ENCODE peak calls at places on chromosomes 4 and X, in nine cellular contexts. H is hypothalamus, A is ascending aorta, X is IMR-90, P is DMS79 treated with DMSO at 0.1 percent for 48 hours, K is NCI-H510A treated with DMSO at 0.1 percent for 48 hours, L is EH, B is colonic mucosa, D is M059J. Q is an unnamed sample.

GRCh38 chr4:137735561-137736104 is 203.3 kb upstream of the PCDH18 start:
- DNase-seq in L (no peak), X (no peak), K (no peak), A (no peak), P (no peak), D (peak; percentile 2), H (no peak), B (no peak), Q (no peak)

GRCh38 chrX:107726809-107727534 is 48.6 kb downstream of the TSC22D3 start:
- DNase-seq in A (no peak), L (no peak), H (no peak), X (no peak), P (no peak), B (no peak), D (no peak), K (peak; percentile 74), Q (no peak)

GRCh38 chrX:69523314-69523713 is 19.2 kb downstream of the NALF2 start:
- DNase-seq in D (no peak), K (no peak), A (no peak), X (no peak), B (no peak), H (no peak), L (no peak), P (peak; percentile 66), Q (no peak)

GRCh38 chr4:15753786-15754185 is 24.3 kb upstream of the CD38 start:
- DNase-seq in D (peak; percentile 73), H (no peak), K (no peak), B (no peak), X (peak; percentile 6), P (no peak), L (peak; percentile 52), A (no peak), Q (no peak)

GRCh38 chr4:57074753-57075152 is 35.4 kb downstream of the IGFBP7 start:
- DNase-seq in L (peak; percentile 97), D (peak; percentile 76), K (no peak), H (no peak), X (peak; percentile 88), P (no peak), B (no peak), A (no peak), Q (peak; percentile 84)

GRCh38 chr4:104330125-104330524 is 164.6 kb downstream of the CXXC4 start:
- DNase-seq in X (no peak), B (no peak), A (no peak), L (no peak), D (no peak), H (no peak), P (no peak), K (no peak), Q (no peak)

GRCh38 chr4:108360857-108361820 is 192.4 kb upstream of the LEF1 start:
- DNase-seq in A (no peak), L (peak; percentile 93), K (peak; percentile 20), X (peak; percentile 60), B (no peak), P (no peak), H (no peak), D (peak; percentile 83), Q (peak; percentile 67)

GRCh38 chr4:4984186-4984585 is 35.1 kb downstream of the CYTL1 start:
- DNase-seq in D (no peak), L (no peak), X (no peak), K (no peak), H (no peak), P (no peak), A (no peak), B (no peak), Q (no peak)

GRCh38 chr4:107863416-107863815 is 38.7 kb downstream of the SGMS2 start:
- DNase-seq in D (no peak), H (no peak), X (peak; percentile 42), B (no peak), A (no peak), P (no peak), K (no peak), L (no peak), Q (peak; percentile 60)

GRCh38 chrX:40173662-40174593 is 76.2 kb upstream of the BCOR start:
- DNase-seq in P (no peak), B (peak; percentile 52), H (no peak), X (no peak), K (peak; percentile 65), A (no peak), D (no peak), L (peak; percentile 35), Q (peak; percentile 43)

GRCh38 chrX:68355629-68355920 is 77.7 kb downstream of the OPHN1 start:
- DNase-seq in P (no peak), K (no peak), B (no peak), A (no peak), H (no peak), D (no peak), X (no peak), L (no peak), Q (no peak)

GRCh38 chrX:103439161-103439560 is 62.8 kb downstream of the BEX3 start:
- DNase-seq in L (no peak), A (no peak), B (no peak), D (no peak), X (no peak), H (no peak), P (no peak), K (no peak), Q (no peak)

GRCh38 chrX:109830704-109831206 is 97.7 kb upstream of the ACSL4 start:
- DNase-seq in A (no peak), X (peak; percentile 75), P (no peak), L (peak; percentile 58), K (no peak), B (no peak), H (no peak), D (peak; percentile 74), Q (peak; percentile 67)

GRCh38 chr4:131534944-131535640 is 1614.0 kb upstream of the PCDH10 start:
- DNase-seq in A (no peak), H (no peak), B (no peak), X (no peak), D (no peak), K (no peak), P (no peak), L (no peak), Q (no peak)

GRCh38 chr4:5757091-5757490 is 46.1 kb downstream of the EVC start:
- DNase-seq in B (peak; percentile 12), H (no peak), K (no peak), A (no peak), X (no peak), L (no peak), P (no peak), D (no peak), Q (no peak)

GRCh38 chr4:19880205-19880604 is 371.5 kb upstream of the SLIT2 start:
- DNase-seq in L (peak; percentile 57), D (peak; percentile 23), B (no peak), A (no peak), K (no peak), P (no peak), X (peak; percentile 12), H (no peak), Q (no peak)

GRCh38 chr4:28557755-28558154 is 1697.1 kb downstream of the STIM2 start:
- DNase-seq in P (no peak), H (no peak), X (peak; percentile 77), A (no peak), B (no peak), L (peak; percentile 74), D (peak; percentile 56), K (no peak), Q (peak; percentile 57)

GRCh38 chr4:68388347-68388746 is 38.5 kb upstream of the YTHDC1 start:
- DNase-seq in B (no peak), A (no peak), H (no peak), K (no peak), D (no peak), P (no peak), L (no peak), X (no peak), Q (no peak)

Q was measured in iris pigment epithelial cell.